ENCODE peak calls at places on chromosome 13, in six cellular contexts. One of them, this sample, is unnamed.
A peak's percentile ranks its signal among the peaks of the same experiment; 100 is the strongest.

GRCh38 chr13:113906566-113906965 is 42.7 kb upstream of the GAS6 start:
- DNase-seq in kidney epithelial cell: no peak
- DNase-seq in heart right ventricle: no peak
- DNase-seq in endothelial cell: no peak
- DNase-seq in NCI-H1092 treated with DMSO at 0.1 percent for 48 hours: peak; percentile 81
- DNase-seq in H54: no peak
- DNase-seq in this sample: no peak

GRCh38 chr13:111422352-111422751 is 101.9 kb downstream of the TEX29 start:
- DNase-seq in endothelial cell: no peak
- DNase-seq in heart right ventricle: no peak
- DNase-seq in kidney epithelial cell: no peak
- DNase-seq in NCI-H1092 treated with DMSO at 0.1 percent for 48 hours: peak; percentile 57
- DNase-seq in H54: no peak
- DNase-seq in this sample: no peak

GRCh38 chr13:27372896-27373295 is 51.5 kb upstream of the GTF3A start:
- DNase-seq in endothelial cell: no peak
- DNase-seq in heart right ventricle: no peak
- DNase-seq in kidney epithelial cell: no peak
- DNase-seq in NCI-H1092 treated with DMSO at 0.1 percent for 48 hours: peak; percentile 96
- DNase-seq in H54: no peak
- DNase-seq in this sample: no peak

GRCh38 chr13:91351980-91352379 is 4.5 kb downstream of the MIR17HG start:
- DNase-seq in heart right ventricle: no peak
- DNase-seq in endothelial cell: no peak
- DNase-seq in kidney epithelial cell: no peak
- DNase-seq in NCI-H1092 treated with DMSO at 0.1 percent for 48 hours: no peak
- DNase-seq in H54: no peak
- DNase-seq in this sample: no peak

GRCh38 chr13:66222127-66222526 is 1008.0 kb downstream of the PCDH9 start:
- DNase-seq in endothelial cell: no peak
- DNase-seq in NCI-H1092 treated with DMSO at 0.1 percent for 48 hours: no peak
- DNase-seq in heart right ventricle: no peak
- DNase-seq in H54: no peak
- DNase-seq in kidney epithelial cell: no peak
- DNase-seq in this sample: no peak

GRCh38 chr13:108595416-108596257 is 33.8 kb upstream of the MYO16 start:
- DNase-seq in heart right ventricle: no peak
- DNase-seq in kidney epithelial cell: no peak
- DNase-seq in NCI-H1092 treated with DMSO at 0.1 percent for 48 hours: no peak
- DNase-seq in endothelial cell: no peak
- DNase-seq in H54: no peak
- DNase-seq in this sample: no peak

GRCh38 chr13:47865883-47866282 is 135.2 kb downstream of the SUCLA2 start:
- DNase-seq in heart right ventricle: no peak
- DNase-seq in NCI-H1092 treated with DMSO at 0.1 percent for 48 hours: no peak
- DNase-seq in H54: no peak
- DNase-seq in endothelial cell: no peak
- DNase-seq in kidney epithelial cell: no peak
- DNase-seq in this sample: no peak

GRCh38 chr13:39451301-39451700 is 151.7 kb downstream of the LHFPL6 start:
- DNase-seq in endothelial cell: no peak
- DNase-seq in NCI-H1092 treated with DMSO at 0.1 percent for 48 hours: peak; percentile 39
- DNase-seq in H54: no peak
- DNase-seq in kidney epithelial cell: no peak
- DNase-seq in heart right ventricle: no peak
- DNase-seq in this sample: no peak

GRCh38 chr13:54592201-54592600 is 1563.6 kb downstream of the OLFM4 start:
- DNase-seq in kidney epithelial cell: no peak
- DNase-seq in NCI-H1092 treated with DMSO at 0.1 percent for 48 hours: no peak
- DNase-seq in endothelial cell: no peak
- DNase-seq in H54: no peak
- DNase-seq in heart right ventricle: no peak
- DNase-seq in this sample: no peak

GRCh38 chr13:39144941-39145533 is 106.8 kb downstream of the NHLRC3 start:
- DNase-seq in kidney epithelial cell: peak; percentile 26
- DNase-seq in heart right ventricle: peak; percentile 15
- DNase-seq in NCI-H1092 treated with DMSO at 0.1 percent for 48 hours: no peak
- DNase-seq in H54: peak; percentile 5
- DNase-seq in endothelial cell: peak; percentile 57
- DNase-seq in this sample: no peak

GRCh38 chr13:80297094-80297493 is 43.8 kb downstream of the SPRY2 start:
- DNase-seq in heart right ventricle: no peak
- DNase-seq in endothelial cell: no peak
- DNase-seq in NCI-H1092 treated with DMSO at 0.1 percent for 48 hours: no peak
- DNase-seq in H54: no peak
- DNase-seq in kidney epithelial cell: no peak
- DNase-seq in this sample: no peak

GRCh38 chr13:39684531-39685137 is 29.2 kb downstream of the COG6 start:
- DNase-seq in kidney epithelial cell: no peak
- DNase-seq in endothelial cell: no peak
- DNase-seq in heart right ventricle: no peak
- DNase-seq in NCI-H1092 treated with DMSO at 0.1 percent for 48 hours: no peak
- DNase-seq in H54: no peak
- DNase-seq in this sample: no peak

GRCh38 chr13:35836476-35836875 is 294.7 kb downstream of the DCLK1 start:
- DNase-seq in H54: no peak
- DNase-seq in NCI-H1092 treated with DMSO at 0.1 percent for 48 hours: no peak
- DNase-seq in heart right ventricle: no peak
- DNase-seq in endothelial cell: no peak
- DNase-seq in kidney epithelial cell: no peak
- DNase-seq in this sample: no peak

GRCh38 chr13:36858285-36858684 is 39.3 kb downstream of the RFXAP start:
- DNase-seq in heart right ventricle: no peak
- DNase-seq in H54: no peak
- DNase-seq in kidney epithelial cell: no peak
- DNase-seq in NCI-H1092 treated with DMSO at 0.1 percent for 48 hours: peak; percentile 64
- DNase-seq in endothelial cell: peak; percentile 14
- DNase-seq in this sample: no peak

GRCh38 chr13:56501750-56502149 is 639.0 kb upstream of the PRR20A start:
- DNase-seq in kidney epithelial cell: no peak
- DNase-seq in heart right ventricle: no peak
- DNase-seq in H54: no peak
- DNase-seq in NCI-H1092 treated with DMSO at 0.1 percent for 48 hours: no peak
- DNase-seq in endothelial cell: no peak
- DNase-seq in this sample: no peak

GRCh38 chr13:48730971-48731658 is 77.4 kb downstream of the CYSLTR2 start:
- DNase-seq in kidney epithelial cell: no peak
- DNase-seq in heart right ventricle: no peak
- DNase-seq in H54: no peak
- DNase-seq in NCI-H1092 treated with DMSO at 0.1 percent for 48 hours: no peak
- DNase-seq in endothelial cell: no peak
- DNase-seq in this sample: no peak

GRCh38 chr13:114064516-114065140 is 67.8 kb downstream of the RASA3 start:
- DNase-seq in kidney epithelial cell: no peak
- DNase-seq in endothelial cell: no peak
- DNase-seq in H54: no peak
- DNase-seq in NCI-H1092 treated with DMSO at 0.1 percent for 48 hours: no peak
- DNase-seq in heart right ventricle: no peak
- DNase-seq in this sample: no peak

GRCh38 chr13:51453959-51454703 is 1.3 kb upstream of the INTS6 start:
- DNase-seq in H54: no peak
- DNase-seq in endothelial cell: peak; percentile 23
- DNase-seq in kidney epithelial cell: no peak
- DNase-seq in NCI-H1092 treated with DMSO at 0.1 percent for 48 hours: no peak
- DNase-seq in heart right ventricle: peak; percentile 22
- DNase-seq in this sample: no peak

GRCh38 chr13:98853791-98854191 is 101.3 kb upstream of the SLC15A1 start:
- DNase-seq in kidney epithelial cell: no peak
- DNase-seq in H54: no peak
- DNase-seq in heart right ventricle: no peak
- DNase-seq in NCI-H1092 treated with DMSO at 0.1 percent for 48 hours: no peak
- DNase-seq in endothelial cell: no peak
- DNase-seq in this sample: no peak

GRCh38 chr13:98541211-98541610 is 35.7 kb downstream of the STK24 start:
- DNase-seq in endothelial cell: no peak
- DNase-seq in heart right ventricle: no peak
- DNase-seq in H54: no peak
- DNase-seq in NCI-H1092 treated with DMSO at 0.1 percent for 48 hours: no peak
- DNase-seq in kidney epithelial cell: no peak
- DNase-seq in this sample: no peak

GRCh38 chr13:106143930-106144709 is 391.3 kb downstream of the EFNB2 start:
- DNase-seq in NCI-H1092 treated with DMSO at 0.1 percent for 48 hours: no peak
- DNase-seq in H54: no peak
- DNase-seq in kidney epithelial cell: no peak
- DNase-seq in endothelial cell: no peak
- DNase-seq in heart right ventricle: no peak
- DNase-seq in this sample: no peak

GRCh38 chr13:46687810-46688209 is 109.2 kb downstream of the ESD start:
- DNase-seq in H54: no peak
- DNase-seq in NCI-H1092 treated with DMSO at 0.1 percent for 48 hours: no peak
- DNase-seq in heart right ventricle: no peak
- DNase-seq in kidney epithelial cell: no peak
- DNase-seq in endothelial cell: no peak
- DNase-seq in this sample: no peak

GRCh38 chr13:93173656-93174055 is 53.0 kb upstream of the GPC6 start:
- DNase-seq in endothelial cell: no peak
- DNase-seq in kidney epithelial cell: no peak
- DNase-seq in H54: no peak
- DNase-seq in heart right ventricle: no peak
- DNase-seq in NCI-H1092 treated with DMSO at 0.1 percent for 48 hours: no peak
- DNase-seq in this sample: no peak

GRCh38 chr13:70708744-70709143 is 600.5 kb upstream of the KLHL1 start:
- DNase-seq in H54: no peak
- DNase-seq in NCI-H1092 treated with DMSO at 0.1 percent for 48 hours: no peak
- DNase-seq in heart right ventricle: no peak
- DNase-seq in kidney epithelial cell: no peak
- DNase-seq in endothelial cell: no peak
- DNase-seq in this sample: no peak

GRCh38 chr13:109789262-109789661 is 2.9 kb upstream of the IRS2 start:
- DNase-seq in kidney epithelial cell: no peak
- DNase-seq in NCI-H1092 treated with DMSO at 0.1 percent for 48 hours: no peak
- DNase-seq in heart right ventricle: no peak
- DNase-seq in endothelial cell: no peak
- DNase-seq in H54: no peak
- DNase-seq in this sample: no peak

GRCh38 chr13:100597253-100597652 is 8.7 kb upstream of the GGACT start:
- DNase-seq in kidney epithelial cell: no peak
- DNase-seq in endothelial cell: no peak
- DNase-seq in H54: no peak
- DNase-seq in NCI-H1092 treated with DMSO at 0.1 percent for 48 hours: no peak
- DNase-seq in heart right ventricle: no peak
- DNase-seq in this sample: no peak

GRCh38 chr13:97889803-97890202 is 63.7 kb upstream of the IPO5 start:
- DNase-seq in NCI-H1092 treated with DMSO at 0.1 percent for 48 hours: no peak
- DNase-seq in kidney epithelial cell: no peak
- DNase-seq in heart right ventricle: peak; percentile 31
- DNase-seq in endothelial cell: no peak
- DNase-seq in H54: no peak
- DNase-seq in this sample: no peak

GRCh38 chr13:42894765-42895181 is 97.3 kb downstream of the EPSTI1 start:
- DNase-seq in H54: no peak
- DNase-seq in NCI-H1092 treated with DMSO at 0.1 percent for 48 hours: peak; percentile 77
- DNase-seq in heart right ventricle: no peak
- DNase-seq in kidney epithelial cell: no peak
- DNase-seq in endothelial cell: no peak
- DNase-seq in this sample: no peak

GRCh38 chr13:23748591-23748990 is 140.6 kb downstream of the MIPEP start:
- DNase-seq in endothelial cell: no peak
- DNase-seq in heart right ventricle: no peak
- DNase-seq in NCI-H1092 treated with DMSO at 0.1 percent for 48 hours: no peak
- DNase-seq in kidney epithelial cell: no peak
- DNase-seq in H54: no peak
- DNase-seq in this sample: no peak

GRCh38 chr13:49219647-49220034 is 497 bp upstream of the MLNR start:
- DNase-seq in heart right ventricle: no peak
- DNase-seq in NCI-H1092 treated with DMSO at 0.1 percent for 48 hours: no peak
- DNase-seq in H54: no peak
- DNase-seq in endothelial cell: no peak
- DNase-seq in kidney epithelial cell: no peak
- DNase-seq in this sample: no peak

GRCh38 chr13:30763786-30764440 is 28.6 kb downstream of the ALOX5AP start:
- DNase-seq in kidney epithelial cell: no peak
- DNase-seq in heart right ventricle: no peak
- DNase-seq in NCI-H1092 treated with DMSO at 0.1 percent for 48 hours: no peak
- DNase-seq in H54: no peak
- DNase-seq in endothelial cell: no peak
- DNase-seq in this sample: no peak

GRCh38 chr13:113771709-113772331 is 12.8 kb downstream of the TMEM255B start:
- DNase-seq in endothelial cell: no peak
- DNase-seq in H54: no peak
- DNase-seq in kidney epithelial cell: no peak
- DNase-seq in heart right ventricle: no peak
- DNase-seq in NCI-H1092 treated with DMSO at 0.1 percent for 48 hours: no peak
- DNase-seq in this sample: no peak

GRCh38 chr13:43316997-43317396 is 293.6 kb downstream of the DNAJC15 start:
- DNase-seq in heart right ventricle: no peak
- DNase-seq in NCI-H1092 treated with DMSO at 0.1 percent for 48 hours: peak; percentile 57
- DNase-seq in H54: no peak
- DNase-seq in endothelial cell: no peak
- DNase-seq in kidney epithelial cell: no peak
- DNase-seq in this sample: no peak

This sample was measured in esophagus squamous epithelium.